ENCODE peak calls at places on chromosomes 2 and 18, in six cellular contexts. O is HFF-Myc, T is tibial artery, G is heart left ventricle, Q is IMR-90, Y is breast epithelium. D is an unnamed sample.

GRCh38 chr2:134142903-134143302 is 111.0 kb upstream of the MGAT5 start:
- DNase-seq in O (no peak), T (no peak), G (no peak), Q (peak), Y (no peak), D (no peak)

GRCh38 chr18:21321711-21322110 is 79.7 kb downstream of the GREB1L start:
- DNase-seq in O (peak), T (no peak), G (no peak), Q (no peak), Y (no peak), D (no peak)

GRCh38 chr18:24157855-24158254 is 19.0 kb downstream of the CABYR start:
- DNase-seq in O (no peak), T (no peak), G (no peak), Q (no peak), Y (no peak), D (no peak)

GRCh38 chr2:60438136-60438535 is 115.3 kb downstream of the BCL11A start:
- DNase-seq in O (no peak), T (no peak), G (no peak), Q (no peak), Y (no peak), D (no peak)

GRCh38 chr2:1835581-1836201 is 91.4 kb upstream of the PXDN start:
- DNase-seq in O (no peak), T (peak), G (no peak), Q (no peak), Y (no peak), D (no peak)

GRCh38 chr18:28065031-28065792 is 111.7 kb downstream of the CDH2 start:
- DNase-seq in O (peak), T (no peak), G (no peak), Q (peak), Y (no peak), D (no peak)

GRCh38 chr2:3780477-3781402 is 77.4 kb downstream of the DCDC2C start:
- DNase-seq in O (no peak), T (no peak), G (peak), Q (peak), Y (peak), D (peak)

GRCh38 chr18:70377317-70377799 is 88.5 kb downstream of the SOCS6 start:
- DNase-seq in O (no peak), T (no peak), G (no peak), Q (no peak), Y (no peak), D (peak)

GRCh38 chr2:72457801-72458516 is 310.3 kb upstream of the CYP26B1 start:
- DNase-seq in O (peak), T (no peak), G (no peak), Q (peak), Y (no peak), D (no peak)

GRCh38 chr18:45774065-45774521 is 50.1 kb downstream of the SLC14A1 start:
- DNase-seq in O (no peak), T (no peak), G (no peak), Q (peak), Y (peak), D (no peak)

GRCh38 chr18:45772081-45772480 is 48.1 kb downstream of the SLC14A1 start:
- DNase-seq in O (no peak), T (no peak), G (no peak), Q (no peak), Y (no peak), D (no peak)

GRCh38 chr18:45777393-45777792 is 48.1 kb upstream of the SIGLEC15 start:
- DNase-seq in O (no peak), T (no peak), G (no peak), Q (peak), Y (no peak), D (no peak)

GRCh38 chr18:45775241-45775676 is 50.2 kb upstream of the SIGLEC15 start:
- DNase-seq in O (no peak), T (peak), G (peak), Q (peak), Y (peak), D (peak)

DNA sequence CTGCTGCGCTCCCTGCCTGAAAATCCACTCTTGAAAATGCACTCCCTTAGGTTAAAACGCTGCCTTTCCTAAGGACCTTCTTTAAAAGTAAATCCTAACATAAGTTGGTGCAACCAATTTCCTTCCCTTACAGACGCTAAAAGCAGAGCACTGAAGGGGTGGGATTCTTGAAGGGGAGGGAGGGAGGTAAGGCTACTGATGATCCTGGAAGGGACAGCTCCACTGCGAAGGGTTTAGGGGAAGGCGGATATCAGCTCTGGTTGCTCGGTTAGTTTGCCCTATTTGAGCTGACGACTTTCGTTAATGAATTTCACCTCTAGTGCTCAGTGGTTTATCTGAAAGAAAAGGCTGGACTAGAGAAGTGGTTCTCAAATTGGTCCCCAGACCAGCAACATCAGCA is 49.7 kb upstream of the SIGLEC15 start:
- DNase-seq in O (no peak), T (no peak), G (no peak), Q (no peak), Y (no peak), D (no peak)
- H3K4me3 ChIP-seq in O (peak), T (peak), G (peak), Q (peak), Y (peak), D (peak)

GRCh38 chr2:95277246-95277906 is 3.1 kb downstream of the PROM2 start:
- DNase-seq in O (no peak), T (peak), G (peak), Q (no peak), Y (no peak), D (no peak)
- TF ChIP-seq CTCF in O (no peak), T (no peak), G (no peak), Q (no peak), Y (peak), D (peak)

DNA sequence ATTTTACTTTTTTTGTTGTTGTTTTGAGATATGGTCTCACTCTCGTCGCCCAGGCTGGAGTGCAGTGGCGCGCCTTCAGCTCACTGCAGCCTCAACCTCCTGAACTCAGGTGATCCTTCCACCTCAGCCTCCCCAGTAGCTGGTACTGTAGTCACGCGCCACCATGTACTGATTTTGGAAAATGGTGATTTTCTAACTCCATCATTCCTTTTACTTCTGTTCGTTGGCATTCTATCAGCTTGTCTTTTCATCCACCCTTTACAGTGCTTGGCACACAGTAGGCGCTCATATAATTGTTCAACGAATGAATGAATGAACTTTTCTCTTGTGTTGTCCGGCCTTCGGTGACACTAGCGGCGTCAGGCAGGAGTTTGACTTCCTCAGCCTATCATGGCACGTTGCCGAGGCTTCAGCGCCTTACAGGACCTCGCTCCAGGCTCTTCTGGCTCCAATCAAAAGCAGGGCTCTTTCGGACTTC is 393 bp upstream of the MTHFD2 start:
- DNase-seq in O (peak), T (no peak), G (no peak), Q (no peak), Y (no peak), D (no peak)
- H3K4me3 ChIP-seq in O (peak), T (peak), G (peak), Q (peak), Y (peak), D (peak)

DNA sequence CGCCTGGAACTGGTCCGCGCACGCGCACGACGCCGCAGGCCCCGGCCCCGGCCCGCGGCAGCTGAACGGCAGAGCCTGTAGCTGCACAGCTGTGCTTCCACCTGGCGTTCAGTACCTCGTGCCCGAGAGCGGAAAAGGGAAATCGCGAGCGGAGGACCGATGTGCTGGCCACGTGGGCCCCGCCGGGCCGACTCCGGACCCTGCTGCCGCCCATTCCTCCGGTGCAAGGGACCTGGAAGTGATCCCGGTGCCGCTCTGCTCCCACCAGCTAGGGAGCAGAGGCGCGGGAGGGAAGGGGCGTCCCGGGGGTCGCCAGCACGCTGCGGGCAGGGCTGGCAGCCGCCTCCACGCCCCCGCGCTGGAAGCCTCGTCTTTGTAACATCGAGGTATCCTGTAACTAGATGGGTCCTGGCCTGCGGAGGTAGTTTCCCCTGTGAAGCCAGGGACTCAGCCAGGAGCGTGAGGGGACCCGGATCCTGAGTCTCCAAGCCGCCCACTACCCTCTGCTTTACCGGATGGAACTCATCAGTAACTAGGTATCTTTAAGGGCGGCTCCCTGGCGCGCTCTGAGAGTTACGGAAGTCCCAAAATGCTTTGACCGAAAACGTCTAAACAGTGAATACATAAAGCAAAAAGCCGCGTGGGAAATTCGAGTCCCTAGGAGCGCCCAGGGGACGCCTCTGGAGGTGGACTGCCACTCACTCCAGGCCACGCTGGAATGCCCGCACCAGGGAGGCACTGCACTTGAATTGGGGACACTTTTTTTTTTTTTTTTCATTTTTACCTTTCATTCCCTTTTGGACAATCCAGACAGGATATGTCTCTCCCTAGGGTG is 736 bp upstream of the ODC1 start:
- DNase-seq in O (peak), T (peak), G (peak), Q (peak), Y (peak), D (no peak)
- TF ChIP-seq CTCF in O (no peak), T (no peak), G (no peak), Q (peak), Y (no peak), D (peak)

GRCh38 chr2:45006942-45007287 is 2.3 kb downstream of the SIX2 start:
- DNase-seq in O (no peak), T (no peak), G (no peak), Q (no peak), Y (no peak), D (no peak)

GRCh38 chr2:45007961-45008295 is 1.3 kb downstream of the SIX2 start:
- DNase-seq in O (no peak), T (no peak), G (no peak), Q (no peak), Y (no peak), D (no peak)

GRCh38 chr2:45007356-45007755 is 1.9 kb downstream of the SIX2 start:
- DNase-seq in O (no peak), T (no peak), G (no peak), Q (no peak), Y (no peak), D (no peak)

GRCh38 chr2:45009303-45009927 is at the start of gene SIX2:
- DNase-seq in O (peak), T (peak), G (peak), Q (peak), Y (peak), D (peak)

DNA sequence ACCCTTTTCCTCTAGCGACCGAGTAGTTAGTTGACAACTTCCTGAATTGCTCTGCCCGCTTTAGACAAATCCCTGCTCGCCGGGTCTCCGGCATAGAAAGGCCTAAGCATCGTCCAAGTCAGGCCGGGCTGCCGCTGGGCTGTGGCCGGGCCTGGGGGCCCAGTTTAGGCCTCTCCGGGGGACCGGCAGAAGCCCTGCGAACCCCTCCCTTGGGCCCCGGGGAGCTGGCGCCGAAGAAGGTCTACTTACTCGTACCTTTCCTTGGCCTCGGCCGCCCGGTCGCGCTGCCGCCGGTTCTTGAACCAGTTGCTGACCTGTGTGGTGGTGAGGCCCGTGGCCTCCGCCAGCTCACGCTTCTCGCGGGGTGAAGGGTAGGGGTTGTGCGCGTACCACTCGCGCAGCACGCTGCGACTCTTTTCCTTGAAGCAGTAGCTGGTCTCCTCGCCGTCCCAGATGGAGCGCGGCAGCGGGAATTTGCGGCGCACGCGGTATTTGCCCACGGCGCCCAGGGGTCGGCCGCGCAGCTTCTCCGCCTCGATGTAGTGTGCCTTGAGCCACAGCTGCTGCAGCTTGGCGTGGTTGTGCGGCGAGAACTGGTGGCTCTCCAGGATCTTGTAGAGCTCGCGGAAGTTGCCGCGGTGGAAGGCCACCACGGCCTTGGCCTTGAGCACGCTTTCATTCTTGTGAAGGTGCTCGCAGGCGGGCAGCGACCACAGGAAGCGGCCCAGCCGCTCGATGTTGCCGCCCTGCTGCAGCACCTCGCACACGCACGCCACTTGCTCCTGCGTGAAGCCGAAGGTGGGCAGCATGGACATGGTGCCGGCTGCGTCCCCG is 739 bp downstream of the SIX2 start:
- DNase-seq in O (no peak), T (peak), G (no peak), Q (peak), Y (no peak), D (no peak)
- H3K4me3 ChIP-seq in O (no peak), T (peak), G (peak), Q (peak), Y (peak), D (peak)

GRCh38 chr18:36757081-36757480 is 71.7 kb downstream of the TPGS2 start:
- DNase-seq in O (peak), T (no peak), G (no peak), Q (peak), Y (no peak), D (peak)
- TF ChIP-seq CTCF in O (peak), T (peak), G (peak), Q (peak), Y (peak), D (peak)

DNA sequence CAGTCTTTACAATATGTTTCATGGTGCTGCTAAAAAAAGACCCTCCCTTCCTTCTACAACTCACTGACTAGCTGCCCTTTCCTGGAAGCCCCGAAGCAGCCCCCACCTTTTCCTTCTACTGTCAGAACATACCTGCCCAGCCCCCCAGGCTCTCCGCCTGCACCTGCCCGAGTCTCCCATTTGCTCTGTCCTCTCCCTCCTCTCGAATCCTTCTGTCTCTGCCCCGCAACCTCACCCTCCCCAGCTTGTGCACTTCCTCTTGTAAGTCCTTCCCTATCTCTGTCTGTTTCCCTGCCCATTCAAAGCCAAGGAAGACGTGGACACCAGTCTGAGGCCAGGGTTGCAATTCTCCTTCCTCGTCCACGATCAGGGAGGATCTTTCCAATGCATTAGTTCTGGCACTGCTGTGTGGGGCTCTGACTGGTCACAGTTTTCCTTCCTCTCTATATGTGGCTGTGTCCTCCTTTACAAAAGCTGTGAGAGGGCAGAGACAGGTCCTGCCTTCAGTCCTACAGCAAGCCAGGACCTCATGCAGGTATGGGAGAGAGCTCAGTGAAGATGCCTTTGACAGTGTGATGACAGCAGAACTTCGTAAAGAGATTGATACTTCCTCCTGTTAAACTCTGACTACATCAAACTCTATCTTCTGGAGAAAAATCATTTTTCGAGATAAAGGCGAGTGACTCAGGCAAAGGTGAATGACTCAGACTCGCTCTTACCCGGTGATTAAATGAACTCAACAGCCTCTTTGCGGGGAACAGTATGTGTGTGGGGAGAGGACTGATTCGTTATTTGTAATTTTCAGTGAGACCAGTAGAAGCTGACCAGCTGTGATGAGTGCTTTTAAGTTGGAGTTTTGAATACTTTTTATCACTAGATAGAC is 14.2 kb downstream of the TNFRSF11A start:
- DNase-seq in O (no peak), T (no peak), G (no peak), Q (peak), Y (no peak), D (no peak)
- H3K4me3 ChIP-seq in O (no peak), T (no peak), G (no peak), Q (no peak), Y (no peak), D (no peak)

D was measured in epithelial cell of proximal tubule.